ENCODE peak calls at places on chromosome X, in six cellular contexts. B is CD8-positive, alpha-beta T cell; R is lower leg skin; W is heart left ventricle; C is CD4-positive, alpha-beta T cell; L is tibial nerve. X is an unnamed sample.

GRCh38 chrX:151977923-151978322 is 3.4 kb upstream of the GABRE start:
- DNase-seq in L (no peak), W (no peak), R (no peak), B (no peak), C (no peak), X (no peak)

GRCh38 chrX:13747836-13748235 is 13.3 kb downstream of the OFD1 start:
- DNase-seq in R (no peak), C (peak; percentile 10), L (peak; percentile 65), W (no peak), B (no peak), X (no peak)

GRCh38 chrX:7706032-7706431 is 136.9 kb upstream of the VCX start:
- DNase-seq in R (no peak), W (no peak), B (no peak), L (no peak), C (no peak), X (no peak)

GRCh38 chrX:81542255-81542654 is 340.4 kb downstream of the SH3BGRL start:
- DNase-seq in W (no peak), L (no peak), B (no peak), R (no peak), C (no peak), X (no peak)

GRCh38 chrX:22634081-22634480 is 361.4 kb downstream of the CBLL2 start:
- DNase-seq in L (no peak), R (no peak), W (no peak), B (no peak), C (no peak), X (no peak)

GRCh38 chrX:48071064-48071985 is at the start of gene ZNF630:
- DNase-seq in W (peak; percentile 79), B (peak; percentile 77), C (peak; percentile 48), R (peak; percentile 64), L (peak; percentile 50), X (no peak)

GRCh38 chrX:6002056-6002455 is 226.6 kb downstream of the NLGN4X start:
- DNase-seq in W (no peak), B (no peak), L (no peak), C (no peak), R (no peak), X (no peak)

GRCh38 chrX:111083101-111083500 is 12.9 kb upstream of the PAK3 start:
- DNase-seq in C (no peak), B (no peak), R (no peak), L (no peak), W (no peak), X (no peak)

GRCh38 chrX:40140706-40141499 is 43.1 kb upstream of the BCOR start:
- DNase-seq in L (peak; percentile 50), R (no peak), C (no peak), B (no peak), W (no peak), X (no peak)

GRCh38 chrX:21528076-21528475 is 130.1 kb downstream of the KLHL34 start:
- DNase-seq in C (no peak), B (no peak), L (no peak), W (no peak), R (no peak), X (no peak)

GRCh38 chrX:2913118-2913517 is 16.0 kb downstream of the ARSD start:
- DNase-seq in C (no peak), W (no peak), L (no peak), R (no peak), B (no peak), X (no peak)

GRCh38 chrX:153766098-153766817 is 2.2 kb downstream of the PLXNB3 start:
- DNase-seq in C (no peak), L (no peak), W (peak; percentile 14), B (no peak), R (no peak), X (no peak)

GRCh38 chrX:1389993-1390285 is 2.0 kb downstream of the SLC25A6 start:
- DNase-seq in L (no peak), R (no peak), W (no peak), B (no peak), C (no peak), X (no peak)

GRCh38 chrX:14934423-14934822 is 61.2 kb downstream of the MOSPD2 start:
- DNase-seq in W (no peak), L (no peak), B (no peak), C (no peak), R (no peak), X (no peak)

GRCh38 chrX:110414679-110415439 is 56.2 kb downstream of the RTL9 start:
- DNase-seq in W (no peak), R (no peak), B (no peak), L (no peak), C (no peak), X (no peak)

GRCh38 chrX:69320116-69320515 is 154.9 kb upstream of the PJA1 start:
- DNase-seq in B (peak; percentile 31), L (no peak), R (no peak), C (no peak), W (no peak), X (no peak)

GRCh38 chrX:8025705-8026104 is 98.5 kb upstream of the PNPLA4 start:
- DNase-seq in W (no peak), C (no peak), B (no peak), L (no peak), R (no peak), X (no peak)

GRCh38 chrX:132622130-132622529 is 133.3 kb upstream of the MBNL3 start:
- DNase-seq in W (no peak), R (no peak), L (no peak), C (no peak), B (no peak), X (no peak)

GRCh38 chrX:136185409-136186022 is 38.2 kb downstream of the FHL1 start:
- DNase-seq in L (no peak), R (no peak), C (no peak), B (no peak), W (no peak), X (no peak)

GRCh38 chrX:69153060-69153730 is 12.1 kb downstream of the PJA1 start:
- DNase-seq in R (no peak), B (peak; percentile 31), C (no peak), L (peak; percentile 22), W (no peak), X (no peak)

GRCh38 chrX:5632061-5632614 is 596.5 kb downstream of the NLGN4X start:
- DNase-seq in C (no peak), L (no peak), W (no peak), B (no peak), R (no peak), X (no peak)

GRCh38 chrX:8139713-8140112 is 31.4 kb downstream of the VCX2 start:
- DNase-seq in C (no peak), R (no peak), B (no peak), W (no peak), L (no peak), X (no peak)

GRCh38 chrX:119481218-119481875 is 13.1 kb downstream of the SLC25A5 start:
- DNase-seq in L (no peak), W (no peak), B (no peak), C (no peak), R (no peak), X (no peak)

GRCh38 chrX:119479845-119480244 is 11.6 kb downstream of the SLC25A5 start:
- DNase-seq in W (no peak), R (peak; percentile 37), L (no peak), C (no peak), B (no peak), X (no peak)

GRCh38 chrX:119486745-119487144 is 18.5 kb downstream of the SLC25A5 start:
- DNase-seq in R (no peak), L (no peak), B (no peak), W (no peak), C (no peak), X (no peak)

GRCh38 chrX:119482041-119482440 is 13.8 kb downstream of the SLC25A5 start:
- DNase-seq in B (no peak), C (no peak), L (no peak), R (no peak), W (no peak), X (no peak)

DNA sequence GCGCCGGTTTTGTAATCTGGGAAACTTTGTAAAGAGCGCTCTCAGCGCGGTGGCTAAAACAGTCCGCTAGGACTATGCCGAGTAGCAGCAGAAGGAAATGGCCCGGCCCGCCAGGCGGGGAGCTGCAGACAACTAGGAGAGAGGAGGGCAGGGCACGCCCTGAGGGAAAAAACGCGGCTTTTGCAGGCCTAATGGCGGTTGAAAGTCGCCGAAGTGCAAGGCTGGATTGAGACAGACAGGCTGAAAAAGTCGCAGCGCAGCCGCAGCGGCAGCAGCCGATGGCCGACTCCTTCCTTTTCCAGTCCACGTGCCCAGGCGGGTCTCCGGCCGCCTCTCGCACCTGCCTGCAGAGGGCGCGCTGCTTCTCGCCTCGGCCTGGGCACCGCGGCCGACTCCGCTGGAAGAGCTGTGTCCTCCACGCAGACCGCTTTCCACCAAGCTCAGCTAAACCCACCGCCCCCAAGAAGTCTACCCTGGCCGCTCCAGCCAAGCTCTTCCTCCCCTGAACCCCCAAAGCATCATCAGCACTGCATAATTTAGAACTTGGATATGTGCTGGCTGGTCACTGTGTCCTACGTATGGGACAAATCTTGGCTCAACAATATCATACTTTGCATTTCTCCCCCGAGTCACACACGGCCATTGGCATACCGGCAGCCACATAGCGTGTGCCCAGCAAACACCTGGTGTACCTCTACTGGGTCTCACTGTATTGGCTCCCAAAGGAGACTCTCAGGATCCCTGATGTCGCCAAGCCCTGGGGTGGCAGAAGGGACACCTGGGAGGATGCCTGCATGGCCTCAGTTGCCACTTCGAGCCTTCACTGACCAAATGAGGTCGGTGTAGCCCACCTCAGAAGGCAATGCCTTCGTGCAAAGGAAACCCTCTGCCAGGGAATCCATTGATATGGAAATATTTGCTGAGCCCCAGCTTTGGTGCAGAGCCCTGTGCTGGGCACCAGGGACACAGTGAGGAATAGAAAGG is 14.5 kb downstream of the SLC25A5 start:
- DNase-seq in L (peak; percentile 29), W (peak; percentile 57), C (peak; percentile 61), R (peak; percentile 32), B (peak; percentile 77), X (no peak)
- TF ChIP-seq CTCF in L (peak; percentile 62), W (peak; percentile 73), C (peak; percentile 66), R (no peak), B (peak; percentile 61), X (no peak)

DNA sequence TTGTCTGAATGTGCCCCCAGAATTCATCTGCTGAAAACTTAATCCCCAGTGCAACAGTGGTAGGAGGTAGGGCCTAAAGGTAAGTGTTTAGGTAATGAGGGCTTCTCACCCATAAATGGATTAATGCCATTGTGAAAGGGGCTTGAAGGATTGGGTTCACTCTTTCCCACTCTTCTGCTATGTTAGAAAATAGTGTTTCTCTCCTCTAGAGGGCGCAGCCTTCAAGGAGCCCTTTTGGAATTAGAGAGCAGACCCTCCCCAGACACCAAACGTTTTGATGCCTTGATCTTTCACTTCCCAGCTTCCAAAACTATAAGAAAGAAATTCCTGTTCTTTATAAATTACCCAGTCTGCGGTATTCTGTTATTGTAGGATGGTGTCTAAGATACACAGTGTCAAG is 706.4 kb downstream of the SMARCA1 start:
- DNase-seq in W (no peak), R (no peak), C (no peak), B (no peak), L (no peak), X (no peak)
- TF ChIP-seq CTCF in W (peak; percentile 19), R (no peak), C (no peak), B (no peak), L (peak; percentile 19), X (no peak)

DNA sequence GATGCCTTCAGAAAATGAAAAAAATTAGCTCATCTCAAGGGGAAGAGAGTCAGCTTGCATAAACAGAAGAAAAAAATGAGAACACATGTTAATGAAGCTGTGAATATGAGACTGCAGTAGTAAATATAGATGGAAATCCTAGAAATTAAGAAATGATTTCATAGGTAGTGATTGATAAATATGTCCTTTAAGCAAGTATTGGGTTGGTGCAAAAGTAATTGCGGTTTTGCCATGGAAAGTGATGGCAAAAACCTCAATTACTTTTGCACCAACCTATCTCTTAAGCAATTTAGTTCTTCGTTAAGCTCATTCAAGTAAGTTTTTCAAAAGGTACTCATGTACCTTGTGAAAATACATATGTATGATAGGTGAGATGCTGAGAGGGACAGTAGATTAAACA is 400.9 kb downstream of the SH2D1A start:
- DNase-seq in C (no peak), B (no peak), W (no peak), R (no peak), L (no peak), X (no peak)
- TF ChIP-seq CTCF in C (no peak), B (no peak), W (no peak), R (no peak), L (no peak), X (no peak)

GRCh38 chrX:16903274-16904019 is 33.3 kb upstream of the RBBP7 start:
- DNase-seq in R (no peak), L (no peak), W (no peak), B (no peak), C (no peak), X (no peak)
- TF ChIP-seq CTCF in R (no peak), L (no peak), W (no peak), B (no peak), C (no peak), X (no peak)

X was measured in omental fat pad.